ENCODE peak calls at places on chromosomes 5 and 9, in six cellular contexts. O is GM23248; D is effector memory CD8-positive, alpha-beta T cell; Q is DMS153; L is activated CD4-positive, alpha-beta T cell treated with anti-CD3 and anti-CD28 coated beads for 4 hours; N is neural progenitor cell. T is an unnamed sample.

GRCh38 chr5:69105996-69106906 is 12.4 kb downstream of the SLC30A5 start:
- DNase-seq in O (no peak), D (no peak), Q (no peak), L (no peak), N (no peak), T (no peak)

GRCh38 chr9:97508852-97509251 is 7.4 kb downstream of the TMOD1 start:
- DNase-seq in O (no peak), D (no peak), Q (no peak), L (no peak), N (no peak), T (peak)

GRCh38 chr5:170162631-170163321 is 57.1 kb downstream of the FOXI1 start:
- DNase-seq in O (no peak), D (no peak), Q (no peak), L (no peak), N (no peak), T (no peak)

GRCh38 chr9:136416427-136416826 is 6.0 kb downstream of the PMPCA start:
- DNase-seq in O (peak), D (no peak), Q (no peak), L (no peak), N (no peak), T (no peak)

GRCh38 chr9:78130004-78130403 is 98.4 kb upstream of the GNAQ start:
- DNase-seq in O (no peak), D (no peak), Q (no peak), L (no peak), N (peak), T (peak)

GRCh38 chr9:12882430-12882829 is 107.6 kb downstream of the LURAP1L start:
- DNase-seq in O (peak), D (no peak), Q (no peak), L (no peak), N (no peak), T (no peak)

GRCh38 chr5:665956-666711 is 27.0 kb downstream of the TPPP start:
- DNase-seq in O (no peak), D (no peak), Q (no peak), L (no peak), N (no peak), T (no peak)

GRCh38 chr9:109880276-109881169 is 100.5 kb downstream of the PALM2AKAP2 start:
- DNase-seq in O (peak), D (peak), Q (no peak), L (peak), N (peak), T (no peak)

GRCh38 chr9:130713286-130713975 is 19.9 kb downstream of the EXOSC2 start:
- DNase-seq in O (peak), D (no peak), Q (no peak), L (no peak), N (no peak), T (peak)

T was measured in G401.